ENCODE peak calls at places on chromosomes 2 and 18, in six cellular contexts. M, T, A, S, O and Y are unnamed samples.

GRCh38 chr2:148979919-148980277 is 58.6 kb upstream of the LYPD6B start:
- DNase-seq in S (no peak), A (no peak), O (no peak), M (no peak), T (no peak), Y (no peak)

GRCh38 chr2:151946856-151947523 is 118.8 kb upstream of the ARL5A start:
- DNase-seq in S (peak), M (no peak), O (peak), A (peak), T (peak), Y (peak)

GRCh38 chr2:30213326-30213725 is 18.0 kb upstream of the LBH start:
- DNase-seq in T (no peak), S (no peak), A (no peak), M (no peak), O (no peak), Y (no peak)

GRCh38 chr2:30321466-30321865 is 90.1 kb downstream of the LBH start:
- DNase-seq in T (no peak), O (no peak), A (peak), S (no peak), M (no peak), Y (no peak)

GRCh38 chr18:41906528-41907256 is 48.3 kb upstream of the PIK3C3 start:
- DNase-seq in O (no peak), A (peak), M (no peak), S (no peak), T (no peak), Y (no peak)

GRCh38 chr2:241179894-241180293 is 8.6 kb upstream of the ANO7 start:
- DNase-seq in O (no peak), T (no peak), A (no peak), M (no peak), S (no peak), Y (no peak)

GRCh38 chr18:48896875-48897511 is 53.8 kb downstream of the SMAD7 start:
- DNase-seq in A (no peak), S (no peak), T (no peak), O (no peak), M (peak), Y (peak)

GRCh38 chr2:238489896-238490295 is 63.2 kb downstream of the ASB1 start:
- DNase-seq in O (no peak), T (no peak), M (no peak), A (no peak), S (no peak), Y (no peak)

GRCh38 chr18:55228191-55228590 is 268.9 kb upstream of the CCDC68 start:
- DNase-seq in A (no peak), M (no peak), O (no peak), S (no peak), T (no peak), Y (no peak)

GRCh38 chr2:19747310-19748072 is 154.3 kb downstream of the TTC32 start:
- DNase-seq in O (no peak), A (no peak), M (no peak), T (no peak), S (no peak), Y (no peak)

GRCh38 chr2:88180594-88181240 is 10.6 kb downstream of the THNSL2 start:
- DNase-seq in A (peak), S (no peak), O (no peak), M (no peak), T (no peak), Y (no peak)

GRCh38 chr2:120972286-120972685 is 236.6 kb downstream of the GLI2 start:
- DNase-seq in T (no peak), S (no peak), M (no peak), O (no peak), A (no peak), Y (no peak)

GRCh38 chr18:47248610-47249343 is 2.7 kb downstream of the SKOR2 start:
- DNase-seq in M (no peak), O (no peak), A (no peak), S (no peak), T (no peak), Y (no peak)

GRCh38 chr18:79911871-79912270 is 39.6 kb downstream of the SLC66A2 start:
- DNase-seq in T (no peak), O (no peak), M (no peak), S (peak), A (no peak), Y (no peak)

GRCh38 chr18:32770181-32770650 is 2.6 kb downstream of the KLHL14 start:
- DNase-seq in O (no peak), T (no peak), M (no peak), A (no peak), S (peak), Y (no peak)

GRCh38 chr2:232341061-232341738 is 37.4 kb upstream of the ALPP start:
- DNase-seq in S (peak), O (no peak), M (peak), T (no peak), A (no peak), Y (no peak)

GRCh38 chr2:37284386-37284785 is 40.2 kb downstream of the PRKD3 start:
- DNase-seq in T (no peak), A (no peak), S (no peak), M (no peak), O (no peak), Y (no peak)

GRCh38 chr2:223532161-223532560 is 70.0 kb downstream of the SCG2 start:
- DNase-seq in S (no peak), M (no peak), A (no peak), O (no peak), T (no peak), Y (no peak)

GRCh38 chr2:225177098-225177497 is 134.8 kb upstream of the DOCK10 start:
- DNase-seq in O (no peak), M (no peak), A (peak), S (no peak), T (no peak), Y (no peak)

DNA sequence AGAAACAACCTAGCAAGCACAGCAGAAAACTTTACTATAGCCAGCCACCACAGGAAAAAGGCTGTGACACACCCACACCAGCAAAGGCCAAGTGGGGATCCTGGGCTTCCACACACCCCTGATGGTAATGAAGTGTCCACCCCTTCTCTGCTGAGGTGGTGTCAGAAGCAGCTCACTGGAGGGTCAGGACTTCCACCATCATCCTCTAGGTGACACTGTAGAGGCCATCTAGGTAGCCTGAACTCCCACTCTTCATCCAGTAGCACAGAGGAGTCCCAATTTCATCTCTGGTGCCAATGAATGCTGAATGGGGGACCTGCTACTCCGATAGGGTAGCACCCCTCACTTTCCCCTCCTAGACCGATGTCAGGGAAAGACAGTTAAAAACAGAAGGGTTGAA is 1544.4 kb downstream of the LRP1B start:
- DNase-seq in S (peak), T (no peak), O (no peak), M (no peak), A (peak), Y (peak)
- TF ChIP-seq CTCF in S (peak), T (no peak), O (no peak), M (no peak), A (peak), Y (peak)

GRCh38 chr2:113232730-113233129 is 46.0 kb downstream of the PAX8 start:
- DNase-seq in T (no peak), O (no peak), A (no peak), S (no peak), M (no peak), Y (no peak)

GRCh38 chr2:113234721-113235346 is 43.9 kb downstream of the PAX8 start:
- DNase-seq in S (no peak), M (no peak), A (no peak), T (no peak), O (no peak), Y (no peak)

GRCh38 chr2:113236367-113237159 is 42.2 kb downstream of the PAX8 start:
- DNase-seq in O (no peak), M (no peak), S (no peak), T (no peak), A (peak), Y (no peak)

GRCh38 chr2:113232123-113232522 is 46.6 kb downstream of the PAX8 start:
- DNase-seq in O (no peak), M (no peak), T (no peak), S (no peak), A (no peak), Y (no peak)

DNA sequence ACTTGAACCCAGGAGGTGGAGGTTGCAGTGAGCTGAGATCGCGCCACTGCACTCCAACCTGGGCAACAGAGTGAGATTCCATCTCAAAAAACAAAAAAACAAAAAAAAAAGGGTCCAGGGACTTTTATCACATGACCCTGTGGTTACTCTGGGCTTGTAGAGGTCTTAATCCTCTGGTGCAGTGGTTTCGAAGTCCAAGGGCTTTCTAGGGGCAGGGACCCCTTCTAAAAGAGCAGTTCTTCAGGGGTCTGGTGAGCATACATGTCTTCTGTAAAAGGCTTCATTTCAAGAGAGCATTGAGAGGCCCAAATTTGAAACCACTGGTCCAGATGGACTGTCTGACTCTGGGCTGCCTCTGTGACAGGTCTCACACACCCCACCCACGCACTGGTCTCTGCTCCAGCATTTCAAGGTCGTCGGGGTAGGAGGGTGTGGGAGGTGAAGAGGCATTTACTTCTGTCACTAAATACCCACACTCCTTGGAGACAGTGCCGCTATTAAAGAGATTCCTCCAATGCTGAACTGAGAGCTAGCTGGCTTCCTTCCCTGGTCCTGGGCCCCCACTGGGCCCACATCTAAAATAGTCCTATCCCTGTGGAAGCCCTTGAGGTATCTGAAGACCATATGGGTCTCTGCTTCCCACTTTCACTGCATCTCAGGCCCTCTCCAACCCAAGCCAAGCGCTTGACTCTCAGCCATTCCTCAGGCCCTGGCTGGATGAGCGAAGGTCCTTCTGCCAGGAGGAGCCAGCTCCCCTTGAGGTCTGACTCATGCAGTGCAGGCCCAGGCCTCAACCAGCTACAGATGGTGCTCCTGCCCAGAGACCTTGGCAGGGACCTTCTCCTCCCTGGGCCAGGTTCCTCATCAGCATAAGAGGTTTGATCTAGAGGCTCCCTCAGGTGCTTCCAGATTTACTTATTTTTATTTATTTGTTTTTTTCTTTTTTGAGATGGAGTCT is 44.8 kb downstream of the PAX8 start:
- DNase-seq in S (no peak), O (no peak), M (no peak), A (peak), T (no peak), Y (no peak)
- TF ChIP-seq CTCF in S (no peak), O (no peak), M (no peak), A (peak), T (no peak), Y (no peak)

GRCh38 chr2:101873543-101873942 is 118.2 kb upstream of the IL1R2 start:
- DNase-seq in A (no peak), S (no peak), M (no peak), O (no peak), T (no peak), Y (no peak)
- TF ChIP-seq CTCF in A (no peak), S (no peak), M (peak), O (no peak), T (no peak), Y (no peak)

DNA sequence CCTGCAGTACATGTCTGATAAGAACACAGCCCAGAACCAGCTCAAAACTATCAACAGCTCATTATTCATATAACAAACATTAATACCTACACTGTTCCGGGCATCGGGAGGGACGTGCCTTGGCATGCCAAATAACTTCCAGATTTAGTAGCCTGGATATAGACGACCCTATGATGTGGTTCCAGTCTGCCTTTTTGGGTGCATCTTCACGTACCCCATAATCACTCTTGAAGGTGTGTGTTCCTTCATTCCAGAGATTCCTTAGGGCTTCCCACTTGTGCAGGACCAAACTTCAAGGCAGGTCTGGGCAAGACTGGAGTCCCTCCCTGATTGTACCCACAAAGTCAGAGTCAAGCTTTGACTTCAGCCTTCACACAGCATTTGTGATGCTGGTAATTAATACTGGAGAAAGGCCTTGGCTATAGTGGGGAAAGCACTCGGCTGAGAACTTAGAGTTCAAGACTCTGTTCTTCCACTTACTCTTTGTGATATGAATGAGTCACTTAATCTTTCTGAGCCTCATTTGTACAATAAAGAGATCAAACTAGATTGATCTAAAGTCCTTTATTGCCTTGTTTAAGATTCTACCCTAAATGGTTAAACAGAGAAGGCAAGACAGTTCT is 27.7 kb upstream of the SPATS2L start:
- DNase-seq in M (no peak), A (peak), S (no peak), T (peak), O (no peak), Y (no peak)
- TF ChIP-seq CTCF in M (no peak), A (no peak), S (no peak), T (no peak), O (no peak), Y (no peak)

GRCh38 chr2:134718956-134719814 is at the start of gene TMEM163:
- DNase-seq in T (no peak), A (peak), M (no peak), O (no peak), S (peak), Y (peak)

GRCh38 chr2:134718095-134718955 is 475 bp downstream of the TMEM163 start:
- DNase-seq in M (peak), A (no peak), S (peak), O (no peak), T (no peak), Y (peak)

GRCh38 chr2:134724341-134724740 is 5.5 kb upstream of the TMEM163 start:
- DNase-seq in M (no peak), T (no peak), S (no peak), O (no peak), A (no peak), Y (no peak)

GRCh38 chr2:134721596-134721995 is 2.8 kb upstream of the TMEM163 start:
- DNase-seq in M (no peak), A (no peak), O (no peak), T (no peak), S (no peak), Y (no peak)

DNA sequence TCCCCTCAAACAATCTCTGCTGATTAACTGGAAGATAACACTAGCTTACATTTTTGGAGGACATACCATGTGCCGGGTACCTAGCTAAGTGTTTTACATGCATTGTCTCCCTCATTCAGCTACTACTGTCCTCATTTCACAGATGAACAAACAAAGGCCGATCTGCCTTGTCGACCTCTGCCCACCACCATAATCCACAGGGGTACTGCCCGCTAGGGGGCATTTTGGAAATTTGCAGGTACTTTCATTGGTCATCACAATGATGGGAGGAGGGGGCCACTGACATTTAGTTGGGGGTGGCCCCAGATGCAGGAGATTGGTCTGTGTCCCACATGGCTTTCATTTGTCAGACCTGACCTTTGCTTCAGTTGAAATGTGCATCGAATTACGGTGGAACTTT is 3.9 kb upstream of the TMEM163 start:
- DNase-seq in O (no peak), A (no peak), M (no peak), S (peak), T (no peak), Y (peak)
- TF ChIP-seq CTCF in O (no peak), A (peak), M (no peak), S (peak), T (no peak), Y (peak)